ENCODE peak calls at places on chromosomes 11 and 22, in eight cellular contexts. One of them, this sample, is unnamed.

GRCh38 chr11:575996-576756 is at the start of gene PHRF1:
- DNase-seq in stimulated activated CD4-positive, alpha-beta T cell treated with anti-CD3 and anti-CD28 coated beads, Interleukin-1b, Interleukin-23, amount 100 ng/mL, for 1 hour: peak
- DNase-seq in G401: peak
- DNase-seq in cardiac fibroblast: peak
- DNase-seq in HS-27A: peak
- DNase-seq in posterior vena cava: peak
- DNase-seq in T-helper 1 cell: peak
- DNase-seq in iPS DF 6.9: no peak
- DNase-seq in this sample: peak

GRCh38 chr11:69183613-69184012 is 27.9 kb downstream of the SMIM38 start:
- DNase-seq in stimulated activated CD4-positive, alpha-beta T cell treated with anti-CD3 and anti-CD28 coated beads, Interleukin-1b, Interleukin-23, amount 100 ng/mL, for 1 hour: no peak
- DNase-seq in G401: no peak
- DNase-seq in cardiac fibroblast: no peak
- DNase-seq in HS-27A: no peak
- DNase-seq in posterior vena cava: no peak
- DNase-seq in T-helper 1 cell: no peak
- DNase-seq in iPS DF 6.9: no peak
- DNase-seq in this sample: no peak

GRCh38 chr11:130874396-130874795 is 41.9 kb downstream of the SNX19 start:
- DNase-seq in stimulated activated CD4-positive, alpha-beta T cell treated with anti-CD3 and anti-CD28 coated beads, Interleukin-1b, Interleukin-23, amount 100 ng/mL, for 1 hour: no peak
- DNase-seq in G401: no peak
- DNase-seq in cardiac fibroblast: no peak
- DNase-seq in HS-27A: no peak
- DNase-seq in posterior vena cava: no peak
- DNase-seq in T-helper 1 cell: no peak
- DNase-seq in iPS DF 6.9: no peak
- DNase-seq in this sample: no peak

GRCh38 chr11:57181678-57182305 is at the start of gene LRRC55:
- DNase-seq in stimulated activated CD4-positive, alpha-beta T cell treated with anti-CD3 and anti-CD28 coated beads, Interleukin-1b, Interleukin-23, amount 100 ng/mL, for 1 hour: no peak
- DNase-seq in G401: no peak
- DNase-seq in cardiac fibroblast: no peak
- DNase-seq in HS-27A: no peak
- DNase-seq in posterior vena cava: no peak
- DNase-seq in T-helper 1 cell: no peak
- DNase-seq in iPS DF 6.9: no peak
- DNase-seq in this sample: no peak

GRCh38 chr11:110130642-110131238 is 37.5 kb downstream of the ZC3H12C start:
- DNase-seq in stimulated activated CD4-positive, alpha-beta T cell treated with anti-CD3 and anti-CD28 coated beads, Interleukin-1b, Interleukin-23, amount 100 ng/mL, for 1 hour: no peak
- DNase-seq in G401: no peak
- DNase-seq in cardiac fibroblast: peak
- DNase-seq in HS-27A: no peak
- DNase-seq in posterior vena cava: peak
- DNase-seq in T-helper 1 cell: no peak
- DNase-seq in iPS DF 6.9: no peak
- DNase-seq in this sample: peak

GRCh38 chr11:95282337-95282751 is 51.3 kb upstream of the SESN3 start:
- DNase-seq in stimulated activated CD4-positive, alpha-beta T cell treated with anti-CD3 and anti-CD28 coated beads, Interleukin-1b, Interleukin-23, amount 100 ng/mL, for 1 hour: no peak
- DNase-seq in G401: no peak
- DNase-seq in cardiac fibroblast: peak
- DNase-seq in HS-27A: no peak
- DNase-seq in posterior vena cava: no peak
- DNase-seq in T-helper 1 cell: no peak
- DNase-seq in iPS DF 6.9: no peak
- DNase-seq in this sample: no peak

GRCh38 chr22:47552024-47552423 is 789.6 kb downstream of the TBC1D22A start:
- DNase-seq in stimulated activated CD4-positive, alpha-beta T cell treated with anti-CD3 and anti-CD28 coated beads, Interleukin-1b, Interleukin-23, amount 100 ng/mL, for 1 hour: no peak
- DNase-seq in G401: no peak
- DNase-seq in cardiac fibroblast: no peak
- DNase-seq in HS-27A: no peak
- DNase-seq in posterior vena cava: peak
- DNase-seq in T-helper 1 cell: no peak
- DNase-seq in iPS DF 6.9: no peak
- DNase-seq in this sample: no peak

GRCh38 chr11:77039491-77040400 is 5.5 kb downstream of the B3GNT6 start:
- DNase-seq in stimulated activated CD4-positive, alpha-beta T cell treated with anti-CD3 and anti-CD28 coated beads, Interleukin-1b, Interleukin-23, amount 100 ng/mL, for 1 hour: no peak
- DNase-seq in G401: no peak
- DNase-seq in cardiac fibroblast: peak
- DNase-seq in HS-27A: no peak
- DNase-seq in posterior vena cava: no peak
- DNase-seq in T-helper 1 cell: no peak
- DNase-seq in iPS DF 6.9: no peak
- DNase-seq in this sample: no peak

GRCh38 chr11:108084811-108085210 is 36.6 kb upstream of the ACAT1 start:
- DNase-seq in stimulated activated CD4-positive, alpha-beta T cell treated with anti-CD3 and anti-CD28 coated beads, Interleukin-1b, Interleukin-23, amount 100 ng/mL, for 1 hour: no peak
- DNase-seq in G401: no peak
- DNase-seq in cardiac fibroblast: no peak
- DNase-seq in HS-27A: no peak
- DNase-seq in posterior vena cava: no peak
- DNase-seq in T-helper 1 cell: no peak
- DNase-seq in iPS DF 6.9: no peak
- DNase-seq in this sample: no peak